ENCODE peak calls at places on chromosomes 1 and 21, in ten cellular contexts. N is fibroblast of villous mesenchyme, G is astrocyte of the spinal cord, X is HFF-Myc, M is retinal pigment epithelial cell, B is fibroblast of the aortic adventitia, H is PC-3, A is neural crest cell, U is progenitor cell of endocrine pancreas, T is fibroblast of mammary gland. J is an unnamed sample.

GRCh38 chr1:223022641-223023473 is 120.2 kb downstream of the TLR5 start:
- DNase-seq in H (no peak), T (no peak), X (no peak), M (peak), A (no peak), G (no peak), B (no peak), U (no peak), N (no peak), J (no peak)

GRCh38 chr1:160492617-160493016 is 30.4 kb downstream of the SLAMF6 start:
- DNase-seq in M (no peak), N (no peak), H (no peak), T (no peak), X (no peak), B (no peak), G (no peak), U (no peak), A (no peak), J (no peak)

GRCh38 chr1:188590641-188591040 is 1761.9 kb downstream of the PLA2G4A start:
- DNase-seq in X (no peak), G (no peak), N (no peak), T (no peak), U (no peak), B (no peak), M (no peak), H (no peak), A (no peak), J (no peak)

GRCh38 chr1:67723620-67724019 is 38.6 kb downstream of the GADD45A start:
- DNase-seq in M (no peak), X (no peak), A (no peak), U (no peak), B (peak), G (peak), H (peak), N (peak), T (peak), J (peak)

GRCh38 chr21:39807738-39808137 is 59.5 kb upstream of the PCP4 start:
- DNase-seq in H (no peak), N (no peak), X (no peak), U (no peak), M (no peak), A (no peak), G (no peak), B (no peak), T (no peak), J (no peak)

GRCh38 chr21:28337319-28337718 is 655.4 kb downstream of the LTN1 start:
- DNase-seq in U (no peak), G (peak), H (peak), N (peak), X (peak), B (peak), T (peak), M (no peak), A (no peak), J (peak)

GRCh38 chr1:60697204-60697994 is 385.0 kb upstream of the NFIA start:
- DNase-seq in A (no peak), H (no peak), T (no peak), U (no peak), M (peak), N (no peak), B (no peak), G (peak), X (no peak), J (no peak)

GRCh38 chr1:202247104-202247503 is 53.5 kb downstream of the LGR6 start:
- DNase-seq in U (no peak), H (no peak), G (no peak), N (no peak), T (no peak), X (no peak), A (no peak), B (no peak), M (no peak), J (no peak)

GRCh38 chr1:147163019-147163418 is 9.3 kb downstream of the PRKAB2 start:
- DNase-seq in U (no peak), B (no peak), H (no peak), G (no peak), T (no peak), N (no peak), M (no peak), A (no peak), X (no peak), J (no peak)

GRCh38 chr1:112698366-112699310 is 8.3 kb downstream of the RHOC start:
- DNase-seq in M (no peak), H (peak), U (no peak), B (no peak), T (no peak), N (no peak), A (no peak), G (no peak), X (no peak), J (peak)

GRCh38 chr1:87953109-87953508 is 624.4 kb downstream of the LMO4 start:
- DNase-seq in T (peak), B (peak), N (no peak), A (no peak), U (no peak), G (no peak), H (no peak), X (no peak), M (no peak), J (peak)

GRCh38 chr1:74380252-74380651 is 132.2 kb downstream of the LRRC53 start:
- DNase-seq in U (no peak), N (no peak), H (no peak), G (no peak), M (no peak), B (no peak), X (no peak), A (no peak), T (no peak), J (no peak)

DNA sequence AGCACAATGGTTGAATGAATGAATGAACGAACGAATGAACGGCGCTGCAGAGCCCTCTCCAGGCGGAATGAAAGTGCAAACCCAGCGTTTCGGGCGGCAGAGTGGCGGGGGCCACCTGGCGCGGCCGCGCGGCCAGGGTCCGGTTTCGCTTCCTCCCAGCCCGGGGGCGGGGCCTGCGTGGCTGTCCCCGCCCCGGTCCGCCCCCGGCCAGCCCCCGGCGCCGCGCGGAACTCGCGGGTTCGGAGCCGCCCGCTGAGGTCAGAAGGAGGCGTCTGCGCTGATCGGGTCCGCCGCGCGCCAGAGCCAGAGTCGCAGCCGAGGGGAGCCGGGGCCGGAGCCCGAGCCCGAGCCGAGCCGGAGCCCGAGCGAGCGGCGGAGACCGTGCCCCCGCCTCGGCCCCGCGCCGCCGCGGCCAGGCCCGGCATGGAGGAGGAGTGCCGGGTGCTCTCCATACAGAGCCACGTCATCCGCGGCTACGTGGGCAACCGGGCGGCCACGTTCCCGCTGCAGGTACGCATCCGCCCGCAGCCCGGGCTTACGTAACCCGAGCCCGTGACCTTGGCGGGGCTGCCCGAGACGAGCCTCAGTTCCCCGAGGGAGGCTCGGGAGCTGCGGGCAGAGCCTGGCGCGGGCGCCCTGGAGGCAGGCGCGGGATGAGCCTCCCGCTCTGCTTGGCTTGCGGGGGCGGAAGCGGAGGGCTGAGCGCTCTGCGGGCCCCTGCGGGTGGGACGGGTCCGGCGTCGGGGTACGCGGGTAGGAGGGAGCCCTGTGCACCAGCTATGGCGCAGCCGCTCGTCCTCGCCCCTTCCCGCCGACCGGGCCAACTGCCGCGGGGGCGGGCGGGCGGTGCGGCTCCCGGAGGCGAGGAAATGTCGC is at the start of gene PDXK:
- DNase-seq in X (no peak), A (peak), G (peak), U (peak), B (peak), M (no peak), T (peak), N (peak), H (peak), J (peak)
- TF ChIP-seq CTCF in X (no peak), A (no peak), G (no peak), U (peak), B (no peak), M (peak), T (no peak), N (no peak), H (peak), J (no peak)

GRCh38 chr1:232389744-232390143 is 240.2 kb downstream of the SIPA1L2 start:
- DNase-seq in B (no peak), U (no peak), X (no peak), T (no peak), A (no peak), H (no peak), N (no peak), M (no peak), G (no peak), J (no peak)
- TF ChIP-seq CTCF in B (no peak), U (no peak), X (no peak), T (no peak), A (no peak), H (no peak), N (no peak), M (no peak), G (no peak), J (no peak)

GRCh38 chr1:54309631-54310366 is 96.4 kb downstream of the SSBP3 start:
- DNase-seq in U (no peak), X (no peak), A (no peak), T (no peak), N (no peak), B (no peak), G (no peak), H (no peak), M (no peak), J (no peak)

GRCh38 chr1:54307305-54307704 is 98.9 kb downstream of the SSBP3 start:
- DNase-seq in H (no peak), U (no peak), G (no peak), B (no peak), T (no peak), M (no peak), N (no peak), A (no peak), X (no peak), J (no peak)

GRCh38 chr1:54312874-54313316 is 93.3 kb downstream of the SSBP3 start:
- DNase-seq in X (peak), A (no peak), N (peak), B (peak), G (peak), U (no peak), H (no peak), M (no peak), T (peak), J (peak)

GRCh38 chr1:54311506-54311905 is 94.7 kb downstream of the SSBP3 start:
- DNase-seq in G (no peak), H (no peak), U (no peak), B (no peak), N (no peak), T (no peak), X (no peak), A (no peak), M (no peak), J (no peak)

DNA sequence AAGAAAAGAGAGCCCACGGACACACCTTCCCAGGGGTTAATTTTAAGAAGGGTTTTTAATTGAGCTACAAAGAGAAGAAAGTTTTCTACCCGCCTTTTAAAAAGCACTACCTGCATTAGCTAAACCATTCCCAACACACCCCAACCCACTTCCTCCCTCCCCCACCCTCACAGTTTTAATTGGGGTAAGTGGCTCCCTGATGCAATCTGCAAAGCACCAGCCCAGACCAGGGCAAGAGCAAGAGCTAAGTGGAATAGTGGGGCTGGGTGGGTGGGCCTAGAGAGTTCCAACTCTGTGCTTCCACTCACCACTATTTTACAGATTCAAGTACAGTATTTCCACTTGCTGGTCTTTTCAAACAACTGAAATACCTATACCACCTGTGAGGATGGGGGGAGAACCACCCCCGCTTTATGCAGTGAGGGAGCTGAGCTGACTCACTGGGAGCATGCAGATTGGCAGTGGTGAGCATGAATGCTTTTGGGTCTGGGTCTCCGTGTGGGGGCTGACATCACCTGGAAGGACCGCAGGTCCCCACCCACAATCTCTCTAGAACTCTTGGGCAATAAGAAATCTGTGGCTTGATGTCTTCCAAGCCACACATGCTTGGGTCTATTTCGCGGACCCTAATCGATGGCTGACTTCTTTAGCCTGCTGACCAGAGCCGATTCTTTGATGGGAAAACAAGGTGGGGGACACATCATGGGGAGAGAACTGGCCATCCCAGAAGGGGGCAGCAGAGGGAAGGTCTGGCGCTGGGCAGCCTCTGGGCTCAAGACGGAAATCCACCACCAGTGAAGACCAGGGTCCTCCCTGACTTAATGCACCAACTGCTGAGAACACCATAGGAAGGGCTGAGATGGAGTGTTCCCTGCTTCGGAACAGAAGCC is 95.5 kb downstream of the SSBP3 start:
- DNase-seq in B (peak), N (peak), T (peak), G (peak), U (peak), X (no peak), M (no peak), H (peak), A (peak), J (peak)
- TF ChIP-seq CTCF in B (peak), N (peak), T (peak), G (peak), U (peak), X (peak), M (peak), H (peak), A (peak), J (peak)

DNA sequence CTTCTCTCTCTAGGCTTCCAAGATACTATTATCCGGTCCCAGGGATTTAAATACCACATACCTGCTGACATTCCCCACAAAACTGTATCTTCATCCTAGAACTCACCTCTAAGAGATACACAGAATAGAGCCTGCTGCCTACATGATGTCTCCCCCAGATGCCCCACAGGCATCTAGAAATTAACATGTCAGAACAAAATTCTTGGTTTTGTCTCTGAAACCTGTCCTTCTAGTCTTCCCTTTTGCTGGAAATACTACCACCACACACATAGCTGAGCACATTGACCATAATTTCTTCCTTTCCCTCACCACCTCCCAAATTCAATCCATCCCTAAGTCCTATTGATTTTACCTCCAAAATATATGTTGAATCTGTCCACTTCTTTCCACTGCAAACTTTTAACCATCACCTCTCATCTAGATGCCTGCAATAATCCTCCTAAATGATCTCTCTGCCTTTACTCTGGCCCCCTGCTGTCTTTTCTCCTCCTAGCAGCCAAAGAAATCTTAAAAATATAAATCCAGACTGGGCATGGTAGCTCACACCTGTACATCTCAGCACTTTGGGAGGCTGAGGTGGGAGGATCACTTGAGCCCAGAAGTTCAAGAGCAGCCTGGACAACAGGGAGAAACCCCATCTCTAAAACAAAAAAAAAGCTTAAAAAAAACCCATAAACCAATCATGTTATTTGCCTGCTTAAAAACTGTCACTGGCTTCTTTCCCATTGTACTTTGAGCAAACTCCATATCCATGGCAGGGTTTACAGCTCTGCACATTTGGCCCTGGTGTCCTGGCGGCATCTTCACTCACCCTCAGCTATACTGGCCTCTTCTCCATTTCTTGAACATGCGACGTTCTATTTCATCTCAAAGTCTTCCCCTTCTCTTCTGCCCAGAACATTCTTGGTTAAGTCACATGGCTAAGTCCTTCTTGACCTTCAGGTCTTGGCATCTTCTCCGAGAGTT is 6.2 kb upstream of the FAM76A start:
- DNase-seq in N (peak), B (peak), X (no peak), A (no peak), G (peak), M (no peak), U (no peak), H (peak), T (peak), J (peak)
- TF ChIP-seq CTCF in N (peak), B (peak), X (no peak), A (peak), G (peak), M (peak), U (peak), H (peak), T (peak), J (peak)

GRCh38 chr1:164673584-164674214 is 114.7 kb downstream of the PBX1 start:
- DNase-seq in N (no peak), M (no peak), X (no peak), G (no peak), T (no peak), B (no peak), A (peak), H (peak), U (no peak), J (no peak)
- TF ChIP-seq CTCF in N (peak), M (peak), X (peak), G (peak), T (peak), B (peak), A (peak), H (peak), U (peak), J (peak)